ENCODE peak calls at places on chromosomes 16 and 17, in ten cellular contexts. P is NCI-H1436 treated with DMSO at 0.1 percent for 48 hours, E is NCI-H526 treated with DMSO at 0.1 percent for 48 hours, F is SW480, J is tibial artery, R is ACHN, V is skeletal muscle cell, H is activated T-cell treated with anti-CD3 and anti-CD28 coated beads for 4 hours, Q is iris pigment epithelial cell, I is GM23248. D is an unnamed sample.

GRCh38 chr17:12734852-12735430 is 54.4 kb upstream of the ARHGAP44 start:
- DNase-seq in P (no peak), E (no peak), F (no peak), J (no peak), R (no peak), V (no peak), H (no peak), Q (no peak), I (no peak), D (no peak)

GRCh38 chr16:12061336-12062055 is 85.0 kb downstream of the SNX29 start:
- DNase-seq in P (no peak), E (no peak), F (no peak), J (no peak), R (peak; percentile 85), V (no peak), H (no peak), Q (peak; percentile 60), I (peak; percentile 50), D (no peak)

GRCh38 chr16:80580109-80580832 is 39.5 kb downstream of the DYNLRB2 start:
- DNase-seq in P (no peak), E (no peak), F (no peak), J (no peak), R (no peak), V (peak; percentile 54), H (peak; percentile 33), Q (peak; percentile 47), I (peak; percentile 68), D (no peak)

GRCh38 chr16:12027558-12027957 is 51.0 kb downstream of the SNX29 start:
- DNase-seq in P (no peak), E (no peak), F (no peak), J (no peak), R (no peak), V (no peak), H (no peak), Q (no peak), I (no peak), D (no peak)

GRCh38 chr16:12902511-12903324 is 1.3 kb downstream of the SHISA9 start:
- DNase-seq in P (no peak), E (no peak), F (no peak), J (no peak), R (peak; percentile 56), V (no peak), H (no peak), Q (no peak), I (no peak), D (no peak)

GRCh38 chr16:84966150-84966447 is 45.2 kb downstream of the ZDHHC7 start:
- DNase-seq in P (no peak), E (no peak), F (no peak), J (no peak), R (no peak), V (no peak), H (no peak), Q (no peak), I (no peak), D (no peak)

GRCh38 chr16:13168091-13168572 is 266.7 kb downstream of the SHISA9 start:
- DNase-seq in P (no peak), E (peak; percentile 54), F (peak; percentile 10), J (no peak), R (no peak), V (no peak), H (no peak), Q (no peak), I (no peak), D (no peak)

GRCh38 chr17:39867084-39867890 is 715 bp upstream of the ZPBP2 start:
- DNase-seq in P (no peak), E (no peak), F (no peak), J (no peak), R (no peak), V (no peak), H (peak; percentile 40), Q (no peak), I (no peak), D (no peak)

GRCh38 chr16:77236063-77236511 is 36.9 kb downstream of the SYCE1L start:
- DNase-seq in P (peak; percentile 18), E (peak; percentile 59), F (peak; percentile 65), J (peak; percentile 85), R (peak; percentile 89), V (no peak), H (peak; percentile 83), Q (peak; percentile 72), I (peak; percentile 87), D (peak; percentile 88)

GRCh38 chr17:56785997-56786680 is 47.6 kb downstream of the C17orf67 start:
- DNase-seq in P (no peak), E (no peak), F (no peak), J (no peak), R (no peak), V (no peak), H (no peak), Q (no peak), I (no peak), D (no peak)

GRCh38 chr16:53445534-53445933 is 11.3 kb downstream of the RBL2 start:
- DNase-seq in P (no peak), E (no peak), F (no peak), J (no peak), R (no peak), V (no peak), H (no peak), Q (no peak), I (no peak), D (no peak)

GRCh38 chr17:64377769-64378282 is 12.8 kb downstream of the PECAM1 start:
- DNase-seq in P (no peak), E (no peak), F (peak; percentile 88), J (peak; percentile 11), R (no peak), V (no peak), H (no peak), Q (peak; percentile 37), I (no peak), D (peak; percentile 67)

GRCh38 chr17:288802-289356 is 63.7 kb downstream of the RPH3AL start:
- DNase-seq in P (no peak), E (no peak), F (no peak), J (peak; percentile 42), R (no peak), V (no peak), H (no peak), Q (no peak), I (no peak), D (no peak)

GRCh38 chr16:53502331-53503269 is at the start of gene AKTIP:
- DNase-seq in P (no peak), E (peak; percentile 2), F (peak; percentile 26), J (no peak), R (peak; percentile 39), V (no peak), H (no peak), Q (peak; percentile 57), I (peak; percentile 67), D (peak; percentile 7)

GRCh38 chr17:65261682-65262636 is 124.8 kb downstream of the RGS9 start:
- DNase-seq in P (no peak), E (no peak), F (no peak), J (no peak), R (peak; percentile 11), V (no peak), H (no peak), Q (peak; percentile 51), I (peak; percentile 61), D (peak; percentile 49)

GRCh38 chr17:238071-238963 is 56.9 kb upstream of the DOC2B start:
- DNase-seq in P (no peak), E (no peak), F (no peak), J (no peak), R (no peak), V (no peak), H (no peak), Q (no peak), I (no peak), D (no peak)

GRCh38 chr17:47066841-47067682 is 88.0 kb upstream of the RPRML start:
- DNase-seq in P (peak; percentile 31), E (peak; percentile 86), F (peak; percentile 89), J (peak; percentile 84), R (peak; percentile 92), V (peak; percentile 79), H (peak; percentile 63), Q (peak; percentile 92), I (peak; percentile 94), D (peak; percentile 87)

GRCh38 chr17:61997649-61998048 is 67.4 kb downstream of the MED13 start:
- DNase-seq in P (no peak), E (peak; percentile 10), F (no peak), J (no peak), R (no peak), V (peak; percentile 6), H (no peak), Q (peak; percentile 73), I (peak; percentile 82), D (no peak)

GRCh38 chr17:41176744-41177387 is 1.2 kb downstream of the KRTAP4-2 start:
- DNase-seq in P (no peak), E (no peak), F (no peak), J (no peak), R (no peak), V (no peak), H (no peak), Q (no peak), I (no peak), D (no peak)

GRCh38 chr17:72125742-72126141 is 4.9 kb downstream of the SOX9 start:
- DNase-seq in P (no peak), E (no peak), F (no peak), J (no peak), R (no peak), V (no peak), H (no peak), Q (peak; percentile 38), I (peak; percentile 63), D (no peak)

GRCh38 chr17:20300399-20301037 is 166.8 kb downstream of the LGALS9B start:
- DNase-seq in P (no peak), E (no peak), F (no peak), J (no peak), R (no peak), V (peak; percentile 72), H (no peak), Q (peak; percentile 39), I (peak; percentile 83), D (no peak)

GRCh38 chr16:82262244-82262643 is 92.2 kb upstream of the MPHOSPH6 start:
- DNase-seq in P (no peak), E (no peak), F (no peak), J (no peak), R (no peak), V (no peak), H (no peak), Q (no peak), I (no peak), D (no peak)

GRCh38 chr17:77611791-77612466 is 346.6 kb upstream of the TNRC6C start:
- DNase-seq in P (no peak), E (no peak), F (no peak), J (no peak), R (no peak), V (no peak), H (no peak), Q (no peak), I (no peak), D (no peak)

GRCh38 chr16:24139282-24139681 is 116.9 kb upstream of the CACNG3 start:
- DNase-seq in P (no peak), E (no peak), F (peak; percentile 40), J (no peak), R (no peak), V (no peak), H (no peak), Q (no peak), I (no peak), D (no peak)

GRCh38 chr17:77131919-77132318 is 8.8 kb upstream of the SEC14L1 start:
- DNase-seq in P (no peak), E (no peak), F (no peak), J (no peak), R (no peak), V (peak; percentile 85), H (no peak), Q (peak; percentile 64), I (peak; percentile 61), D (no peak)